ENCODE peak calls at places on chromosomes 7 and 10, in seven cellular contexts. One of them, this sample, is unnamed.

GRCh38 chr7:1694551-1694950 is 24.5 kb downstream of the ELFN1 start:
- DNase-seq in mesothelial cell of epicardium: no peak
- DNase-seq in ELR: no peak
- DNase-seq in HepG2: no peak
- DNase-seq in HuH-7: no peak
- DNase-seq in NCI-H2081: no peak
- DNase-seq in retina: no peak
- DNase-seq in this sample: no peak

GRCh38 chr10:77226871-77227557 is 410.6 kb downstream of the KCNMA1 start:
- DNase-seq in mesothelial cell of epicardium: no peak
- DNase-seq in NCI-H2081: no peak
- DNase-seq in HuH-7: no peak
- DNase-seq in HepG2: no peak
- DNase-seq in ELR: peak
- DNase-seq in retina: no peak
- DNase-seq in this sample: peak

GRCh38 chr7:102897856-102898531 is 14.8 kb upstream of the LRRC17 start:
- DNase-seq in NCI-H2081: no peak
- DNase-seq in retina: no peak
- DNase-seq in ELR: no peak
- DNase-seq in HepG2: no peak
- DNase-seq in HuH-7: no peak
- DNase-seq in mesothelial cell of epicardium: no peak
- DNase-seq in this sample: no peak

GRCh38 chr7:112427984-112428383 is 22.3 kb upstream of the IFRD1 start:
- DNase-seq in HepG2: no peak
- DNase-seq in NCI-H2081: no peak
- DNase-seq in ELR: no peak
- DNase-seq in mesothelial cell of epicardium: no peak
- DNase-seq in retina: no peak
- DNase-seq in HuH-7: no peak
- DNase-seq in this sample: no peak

GRCh38 chr7:94701555-94701973 is 45.6 kb upstream of the SGCE start:
- DNase-seq in HuH-7: peak
- DNase-seq in NCI-H2081: no peak
- DNase-seq in retina: no peak
- DNase-seq in mesothelial cell of epicardium: no peak
- DNase-seq in ELR: peak
- DNase-seq in HepG2: peak
- DNase-seq in this sample: peak

GRCh38 chr7:23105086-23105643 is 420 bp upstream of the KLHL7 start:
- DNase-seq in HepG2: no peak
- DNase-seq in retina: no peak
- DNase-seq in NCI-H2081: no peak
- DNase-seq in ELR: no peak
- DNase-seq in HuH-7: peak
- DNase-seq in mesothelial cell of epicardium: no peak
- DNase-seq in this sample: no peak

GRCh38 chr10:7563770-7564169 is 103.0 kb downstream of the ITIH5 start:
- DNase-seq in retina: no peak
- DNase-seq in mesothelial cell of epicardium: no peak
- DNase-seq in HepG2: no peak
- DNase-seq in ELR: no peak
- DNase-seq in HuH-7: no peak
- DNase-seq in NCI-H2081: peak
- DNase-seq in this sample: no peak

GRCh38 chr7:108083980-108084379 is 46.2 kb downstream of the LAMB4 start:
- DNase-seq in mesothelial cell of epicardium: no peak
- DNase-seq in HuH-7: no peak
- DNase-seq in ELR: peak
- DNase-seq in HepG2: no peak
- DNase-seq in retina: no peak
- DNase-seq in NCI-H2081: no peak
- DNase-seq in this sample: peak

GRCh38 chr7:83162402-83163256 is at the start of gene PCLO:
- DNase-seq in NCI-H2081: peak
- DNase-seq in HepG2: peak
- DNase-seq in ELR: peak
- DNase-seq in mesothelial cell of epicardium: peak
- DNase-seq in retina: peak
- DNase-seq in HuH-7: peak
- DNase-seq in this sample: peak

GRCh38 chr7:131537581-131537980 is 18.8 kb downstream of the PODXL start:
- DNase-seq in ELR: no peak
- DNase-seq in mesothelial cell of epicardium: no peak
- DNase-seq in retina: peak
- DNase-seq in NCI-H2081: no peak
- DNase-seq in HuH-7: no peak
- DNase-seq in HepG2: no peak
- DNase-seq in this sample: no peak

GRCh38 chr10:79884006-79884405 is 57.5 kb downstream of the NUTM2E start:
- DNase-seq in mesothelial cell of epicardium: no peak
- DNase-seq in retina: no peak
- DNase-seq in NCI-H2081: no peak
- DNase-seq in HuH-7: no peak
- DNase-seq in ELR: no peak
- DNase-seq in HepG2: no peak
- DNase-seq in this sample: no peak

GRCh38 chr10:33703897-33704825 is 369.7 kb upstream of the NRP1 start:
- DNase-seq in HuH-7: no peak
- DNase-seq in retina: no peak
- DNase-seq in NCI-H2081: no peak
- DNase-seq in ELR: peak
- DNase-seq in HepG2: no peak
- DNase-seq in mesothelial cell of epicardium: no peak
- DNase-seq in this sample: peak

GRCh38 chr7:23529262-23529859 is 2.4 kb downstream of the TRA2A start:
- DNase-seq in ELR: no peak
- DNase-seq in mesothelial cell of epicardium: no peak
- DNase-seq in HepG2: no peak
- DNase-seq in HuH-7: no peak
- DNase-seq in retina: no peak
- DNase-seq in NCI-H2081: no peak
- DNase-seq in this sample: no peak

GRCh38 chr10:126014309-126014708 is 117.9 kb downstream of the FANK1 start:
- DNase-seq in HepG2: no peak
- DNase-seq in ELR: peak
- DNase-seq in NCI-H2081: no peak
- DNase-seq in retina: peak
- DNase-seq in mesothelial cell of epicardium: no peak
- DNase-seq in HuH-7: no peak
- DNase-seq in this sample: peak

GRCh38 chr7:29091121-29091601 is 55.2 kb downstream of the CPVL start:
- DNase-seq in mesothelial cell of epicardium: no peak
- DNase-seq in HepG2: no peak
- DNase-seq in ELR: peak
- DNase-seq in NCI-H2081: peak
- DNase-seq in HuH-7: no peak
- DNase-seq in retina: peak
- DNase-seq in this sample: peak

GRCh38 chr7:50835156-50835555 is 52.5 kb upstream of the GRB10 start:
- DNase-seq in ELR: no peak
- DNase-seq in retina: no peak
- DNase-seq in mesothelial cell of epicardium: no peak
- DNase-seq in NCI-H2081: no peak
- DNase-seq in HepG2: no peak
- DNase-seq in HuH-7: no peak
- DNase-seq in this sample: peak

GRCh38 chr7:42702647-42703046 is 209.2 kb downstream of the C7orf25 start:
- DNase-seq in HuH-7: no peak
- DNase-seq in ELR: no peak
- DNase-seq in HepG2: no peak
- DNase-seq in NCI-H2081: no peak
- DNase-seq in retina: no peak
- DNase-seq in mesothelial cell of epicardium: no peak
- DNase-seq in this sample: no peak

GRCh38 chr7:143811-144453 is 48.4 kb upstream of the FAM20C start:
- DNase-seq in HuH-7: no peak
- DNase-seq in HepG2: no peak
- DNase-seq in mesothelial cell of epicardium: no peak
- DNase-seq in retina: no peak
- DNase-seq in ELR: no peak
- DNase-seq in NCI-H2081: no peak
- DNase-seq in this sample: no peak

GRCh38 chr7:150385240-150385830 is 6.2 kb downstream of the ZNF775 start:
- DNase-seq in ELR: no peak
- DNase-seq in mesothelial cell of epicardium: no peak
- DNase-seq in HepG2: no peak
- DNase-seq in NCI-H2081: peak
- DNase-seq in HuH-7: no peak
- DNase-seq in retina: peak
- DNase-seq in this sample: no peak

GRCh38 chr10:70272925-70273316 is 10.9 kb downstream of the NPFFR1 start:
- DNase-seq in HepG2: no peak
- DNase-seq in retina: no peak
- DNase-seq in HuH-7: no peak
- DNase-seq in ELR: peak
- DNase-seq in NCI-H2081: no peak
- DNase-seq in mesothelial cell of epicardium: no peak
- DNase-seq in this sample: peak

GRCh38 chr10:129096340-129096984 is 370.6 kb upstream of the MGMT start:
- DNase-seq in ELR: no peak
- DNase-seq in NCI-H2081: no peak
- DNase-seq in mesothelial cell of epicardium: peak
- DNase-seq in retina: no peak
- DNase-seq in HuH-7: no peak
- DNase-seq in HepG2: no peak
- DNase-seq in this sample: no peak

GRCh38 chr7:100563809-100564400 is 9.8 kb downstream of the SAP25 start:
- DNase-seq in mesothelial cell of epicardium: peak
- DNase-seq in ELR: peak
- DNase-seq in HuH-7: peak
- DNase-seq in HepG2: no peak
- DNase-seq in NCI-H2081: peak
- DNase-seq in retina: peak
- DNase-seq in this sample: peak

GRCh38 chr10:80191589-80192270 is 13.6 kb downstream of the ANXA11 start:
- DNase-seq in HepG2: no peak
- DNase-seq in NCI-H2081: no peak
- DNase-seq in mesothelial cell of epicardium: no peak
- DNase-seq in HuH-7: no peak
- DNase-seq in retina: no peak
- DNase-seq in ELR: no peak
- DNase-seq in this sample: no peak

GRCh38 chr7:105878746-105879605 is 2.6 kb upstream of the ATXN7L1 start:
- DNase-seq in NCI-H2081: no peak
- DNase-seq in HuH-7: no peak
- DNase-seq in ELR: no peak
- DNase-seq in mesothelial cell of epicardium: no peak
- DNase-seq in retina: no peak
- DNase-seq in HepG2: no peak
- DNase-seq in this sample: no peak

GRCh38 chr7:47145326-47145725 is 436.6 kb downstream of the TNS3 start:
- DNase-seq in retina: no peak
- DNase-seq in ELR: no peak
- DNase-seq in HepG2: no peak
- DNase-seq in mesothelial cell of epicardium: no peak
- DNase-seq in HuH-7: no peak
- DNase-seq in NCI-H2081: no peak
- DNase-seq in this sample: peak

GRCh38 chr10:124042656-124043309 is 50.6 kb downstream of the CHST15 start:
- DNase-seq in mesothelial cell of epicardium: no peak
- DNase-seq in HuH-7: no peak
- DNase-seq in NCI-H2081: no peak
- DNase-seq in HepG2: no peak
- DNase-seq in retina: no peak
- DNase-seq in ELR: no peak
- DNase-seq in this sample: no peak

GRCh38 chr10:31749981-31750850 is 178.4 kb downstream of the ARHGAP12 start:
- DNase-seq in HuH-7: no peak
- DNase-seq in HepG2: no peak
- DNase-seq in retina: peak
- DNase-seq in ELR: no peak
- DNase-seq in mesothelial cell of epicardium: peak
- DNase-seq in NCI-H2081: peak
- DNase-seq in this sample: peak

GRCh38 chr10:88974446-88975376 is 15.9 kb upstream of the FAS start:
- DNase-seq in HepG2: no peak
- DNase-seq in retina: no peak
- DNase-seq in NCI-H2081: no peak
- DNase-seq in HuH-7: no peak
- DNase-seq in ELR: peak
- DNase-seq in mesothelial cell of epicardium: no peak
- DNase-seq in this sample: peak

GRCh38 chr10:48476279-48476982 is 128.4 kb downstream of the ARHGAP22 start:
- DNase-seq in ELR: no peak
- DNase-seq in NCI-H2081: no peak
- DNase-seq in HepG2: no peak
- DNase-seq in mesothelial cell of epicardium: no peak
- DNase-seq in HuH-7: no peak
- DNase-seq in retina: no peak
- DNase-seq in this sample: no peak